ENCODE peak calls at places on chromosomes 3 and 15, in eight cellular contexts. N is GM13976; Y is activated CD8-positive, alpha-beta T cell treated with anti-CD3 and anti-CD28 coated beads for 36 hours; V is heart right ventricle; S is brain microvascular endothelial cell; W is AG09319; H is uterus; A is cardiac fibroblast. T is an unnamed sample.

GRCh38 chr15:56475351-56475750 is 10.4 kb upstream of the MNS1 start:
- DNase-seq in N (no peak), Y (no peak), V (no peak), S (no peak), W (no peak), H (no peak), A (no peak), T (no peak)

GRCh38 chr15:83769411-83769960 is 115.6 kb downstream of the ADAMTSL3 start:
- DNase-seq in N (no peak), Y (no peak), V (no peak), S (no peak), W (no peak), H (no peak), A (no peak), T (no peak)

GRCh38 chr3:124119056-124119721 is 127.3 kb upstream of the ROPN1 start:
- DNase-seq in N (no peak), Y (no peak), V (no peak), S (peak), W (no peak), H (peak), A (peak), T (no peak)

GRCh38 chr15:96058103-96058851 is 272.2 kb upstream of the NR2F2 start:
- DNase-seq in N (peak), Y (no peak), V (no peak), S (no peak), W (no peak), H (no peak), A (peak), T (no peak)

GRCh38 chr3:47365213-47366153 is 15.3 kb upstream of the PTPN23 start:
- DNase-seq in N (no peak), Y (no peak), V (no peak), S (peak), W (no peak), H (no peak), A (peak), T (no peak)

GRCh38 chr15:26628071-26628470 is 144.8 kb downstream of the GABRB3 start:
- DNase-seq in N (no peak), Y (no peak), V (no peak), S (no peak), W (no peak), H (no peak), A (no peak), T (no peak)

GRCh38 chr3:189458536-189458935 is 172.7 kb upstream of the TP63 start:
- DNase-seq in N (no peak), Y (no peak), V (no peak), S (peak), W (no peak), H (no peak), A (no peak), T (no peak)

GRCh38 chr15:70376929-70377691 is 279.4 kb upstream of the TLE3 start:
- DNase-seq in N (no peak), Y (no peak), V (peak), S (peak), W (peak), H (peak), A (peak), T (peak)

GRCh38 chr15:58401276-58401675 is 30.5 kb upstream of the LIPC start:
- DNase-seq in N (no peak), Y (no peak), V (no peak), S (no peak), W (no peak), H (no peak), A (no peak), T (no peak)

DNA sequence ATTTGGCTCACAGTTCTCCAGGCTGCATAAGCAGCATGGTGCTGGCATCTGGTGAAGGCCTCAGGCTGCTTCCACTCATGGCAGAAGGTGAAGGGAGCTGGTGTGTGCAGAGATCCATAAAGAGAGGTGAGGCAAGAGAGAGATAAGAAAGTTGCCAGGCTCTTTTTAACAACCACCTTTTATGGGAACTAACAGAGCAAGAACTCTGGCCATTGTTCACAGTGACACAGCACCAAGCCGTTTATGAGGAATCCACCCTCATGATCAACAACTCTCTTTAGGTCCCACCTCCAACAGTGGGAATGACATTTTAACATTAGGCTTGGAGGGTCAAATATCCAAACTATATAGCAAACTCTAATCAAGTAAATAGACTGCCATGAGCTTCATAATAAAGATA is 557.2 kb upstream of the SUCLG2 start:
- DNase-seq in N (no peak), Y (no peak), V (no peak), S (no peak), W (no peak), H (no peak), A (no peak), T (no peak)
- TF ChIP-seq CTCF in N (no peak), Y (no peak), V (no peak), S (no peak), W (no peak), H (no peak), A (no peak), T (no peak)

DNA sequence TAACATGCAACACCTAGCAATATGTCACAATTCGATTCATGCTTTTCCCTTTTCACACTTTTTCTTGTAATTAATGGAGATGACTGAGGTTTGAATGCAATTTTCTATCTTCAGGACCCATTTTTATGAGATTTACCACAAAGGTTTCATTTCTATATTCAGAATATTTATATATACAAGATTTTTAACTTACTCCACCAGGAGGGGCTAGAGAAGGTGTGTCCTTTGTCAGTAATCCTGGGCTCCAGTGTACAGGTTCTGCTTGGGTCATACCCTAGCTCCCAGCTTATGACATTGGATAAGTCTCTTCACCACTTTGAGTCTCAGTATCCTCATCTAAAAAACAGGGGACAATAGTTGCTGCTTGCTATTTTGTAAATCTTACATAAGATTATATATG is 95.7 kb upstream of the SLC24A5 start:
- DNase-seq in N (no peak), Y (no peak), V (no peak), S (no peak), W (no peak), H (no peak), A (peak), T (no peak)
- TF ChIP-seq CTCF in N (no peak), Y (no peak), V (no peak), S (no peak), W (no peak), H (no peak), A (no peak), T (no peak)

GRCh38 chr3:139559541-139559940 is 20.0 kb upstream of the RBP1 start:
- DNase-seq in N (no peak), Y (no peak), V (no peak), S (peak), W (no peak), H (no peak), A (peak), T (no peak)

GRCh38 chr3:139561959-139562676 is 22.6 kb upstream of the RBP1 start:
- DNase-seq in N (no peak), Y (peak), V (no peak), S (peak), W (no peak), H (peak), A (peak), T (peak)

GRCh38 chr3:139561428-139561827 is 21.9 kb upstream of the RBP1 start:
- DNase-seq in N (no peak), Y (no peak), V (no peak), S (no peak), W (no peak), H (no peak), A (no peak), T (no peak)

GRCh38 chr3:139558351-139559170 is 19.0 kb upstream of the RBP1 start:
- DNase-seq in N (no peak), Y (no peak), V (no peak), S (no peak), W (no peak), H (no peak), A (no peak), T (no peak)

GRCh38 chr3:139564290-139564861 is 24.8 kb upstream of the RBP1 start:
- DNase-seq in N (no peak), Y (no peak), V (no peak), S (peak), W (no peak), H (no peak), A (peak), T (no peak)
- TF ChIP-seq CTCF in N (peak), Y (no peak), V (peak), S (peak), W (peak), H (no peak), A (peak), T (peak)

GRCh38 chr15:86040360-86041095 is 39.1 kb upstream of the AGBL1 start:
- DNase-seq in N (no peak), Y (no peak), V (no peak), S (no peak), W (no peak), H (no peak), A (no peak), T (no peak)

DNA sequence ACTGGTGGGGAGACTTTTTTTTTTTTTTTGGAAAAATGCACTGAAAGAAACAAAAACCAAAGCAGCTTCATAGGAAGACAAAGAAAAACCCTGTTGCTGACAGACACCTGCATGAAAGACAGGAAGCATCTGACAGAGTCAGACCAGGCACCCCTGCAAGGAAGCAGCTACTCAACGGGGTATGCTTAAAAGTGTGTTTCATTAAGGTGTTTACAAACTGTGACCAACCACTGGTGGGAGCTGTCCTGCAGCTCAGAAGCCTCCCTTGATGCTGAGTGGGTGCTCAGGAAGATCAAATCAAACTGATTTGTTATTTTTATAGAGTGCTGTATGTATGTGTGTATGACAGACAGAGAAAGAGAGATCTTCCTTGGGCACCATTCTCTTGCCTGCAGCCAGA is 34.7 kb upstream of the AGBL1 start:
- DNase-seq in N (no peak), Y (peak), V (no peak), S (no peak), W (no peak), H (no peak), A (no peak), T (no peak)
- TF ChIP-seq CTCF in N (no peak), Y (no peak), V (no peak), S (no peak), W (no peak), H (no peak), A (no peak), T (no peak)

DNA sequence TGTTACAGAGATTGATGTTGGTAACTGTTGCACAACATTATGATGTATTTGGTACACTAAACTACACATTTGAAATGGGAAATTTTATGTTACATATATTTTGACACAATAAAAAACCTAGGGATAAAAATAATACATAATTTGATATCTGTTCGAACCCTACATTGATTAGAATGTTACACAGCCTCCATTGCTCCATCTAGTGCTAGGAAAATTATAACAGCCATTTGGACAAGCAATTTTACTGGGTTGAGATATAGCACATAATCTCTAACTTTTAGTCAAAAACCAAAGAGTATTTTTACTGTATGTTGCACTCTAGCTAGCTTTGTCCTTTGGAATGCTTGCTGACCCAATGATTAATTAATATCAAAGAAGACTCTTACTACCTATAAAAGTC is 108.1 kb downstream of the LSAMP start:
- DNase-seq in N (no peak), Y (no peak), V (no peak), S (no peak), W (no peak), H (no peak), A (no peak), T (no peak)
- TF ChIP-seq CTCF in N (no peak), Y (no peak), V (no peak), S (peak), W (peak), H (no peak), A (no peak), T (no peak)

GRCh38 chr3:52265387-52265786 is 13.1 kb downstream of the WDR82 start:
- DNase-seq in N (no peak), Y (no peak), V (no peak), S (no peak), W (no peak), H (no peak), A (no peak), T (no peak)
- TF ChIP-seq CTCF in N (no peak), Y (no peak), V (no peak), S (no peak), W (no peak), H (no peak), A (no peak), T (no peak)

GRCh38 chr15:66838671-66839239 is 136.7 kb downstream of the SMAD6 start:
- DNase-seq in N (no peak), Y (no peak), V (no peak), S (peak), W (no peak), H (no peak), A (peak), T (no peak)
- TF ChIP-seq CTCF in N (no peak), Y (peak), V (peak), S (peak), W (peak), H (peak), A (peak), T (peak)